ENCODE peak calls at places on chromosomes 3 and 15, in four cellular contexts. One of them, this sample, is unnamed.

GRCh38 chr3:120726784-120727183 is 15.5 kb downstream of the RABL3 start:
- DNase-seq in stomach: no peak
- DNase-seq in BJ: no peak
- DNase-seq in mammary epithelial cell: no peak
- DNase-seq in this sample: no peak

GRCh38 chr3:170429050-170429449 is 10.4 kb downstream of the CLDN11 start:
- DNase-seq in stomach: no peak
- DNase-seq in BJ: no peak
- DNase-seq in mammary epithelial cell: peak
- DNase-seq in this sample: no peak

GRCh38 chr3:128070898-128071591 is 18.8 kb downstream of the SEC61A1 start:
- DNase-seq in stomach: no peak
- DNase-seq in BJ: no peak
- DNase-seq in mammary epithelial cell: no peak
- DNase-seq in this sample: no peak

GRCh38 chr3:71185733-71186455 is 397.6 kb downstream of the FOXP1 start:
- DNase-seq in stomach: no peak
- DNase-seq in BJ: no peak
- DNase-seq in mammary epithelial cell: peak
- DNase-seq in this sample: no peak

GRCh38 chr3:186826316-186826977 is 16.1 kb upstream of the ADIPOQ start:
- DNase-seq in stomach: no peak
- DNase-seq in BJ: no peak
- DNase-seq in mammary epithelial cell: no peak
- DNase-seq in this sample: no peak

GRCh38 chr15:49323207-49323606 is 99.8 kb upstream of the FGF7 start:
- DNase-seq in stomach: no peak
- DNase-seq in BJ: no peak
- DNase-seq in mammary epithelial cell: no peak
- DNase-seq in this sample: no peak

GRCh38 chr3:129003578-129004112 is 2.5 kb downstream of the EFCC1 start:
- DNase-seq in stomach: peak
- DNase-seq in BJ: no peak
- DNase-seq in mammary epithelial cell: peak
- DNase-seq in this sample: peak

GRCh38 chr3:126070146-126070545 is 13.8 kb downstream of the SLC41A3 start:
- DNase-seq in stomach: no peak
- DNase-seq in BJ: no peak
- DNase-seq in mammary epithelial cell: no peak
- DNase-seq in this sample: no peak

GRCh38 chr15:63501256-63502089 is 2.9 kb upstream of the USP3 start:
- DNase-seq in stomach: peak
- DNase-seq in BJ: peak
- DNase-seq in mammary epithelial cell: peak
- DNase-seq in this sample: no peak

GRCh38 chr15:26766262-26766661 is 6.6 kb downstream of the GABRB3 start:
- DNase-seq in stomach: no peak
- DNase-seq in BJ: no peak
- DNase-seq in mammary epithelial cell: no peak
- DNase-seq in this sample: no peak

GRCh38 chr15:90104551-90104950 is 2.3 kb upstream of the IDH2 start:
- DNase-seq in stomach: peak
- DNase-seq in BJ: no peak
- DNase-seq in mammary epithelial cell: no peak
- DNase-seq in this sample: no peak

GRCh38 chr15:99443056-99443756 is 122.6 kb upstream of the MEF2A start:
- DNase-seq in stomach: peak
- DNase-seq in BJ: no peak
- DNase-seq in mammary epithelial cell: no peak
- DNase-seq in this sample: no peak

GRCh38 chr3:16300282-16300681 is 35.3 kb downstream of the OXNAD1 start:
- DNase-seq in stomach: no peak
- DNase-seq in BJ: no peak
- DNase-seq in mammary epithelial cell: no peak
- DNase-seq in this sample: no peak

GRCh38 chr3:175346573-175347356 is 487.6 kb downstream of the NAALADL2 start:
- DNase-seq in stomach: peak
- DNase-seq in BJ: peak
- DNase-seq in mammary epithelial cell: peak
- DNase-seq in this sample: peak

GRCh38 chr3:143010024-143010423 is 8.7 kb downstream of the U2SURP start:
- DNase-seq in stomach: no peak
- DNase-seq in BJ: no peak
- DNase-seq in mammary epithelial cell: peak
- DNase-seq in this sample: no peak

GRCh38 chr3:143016321-143016972 is 15.1 kb downstream of the U2SURP start:
- DNase-seq in stomach: no peak
- DNase-seq in BJ: no peak
- DNase-seq in mammary epithelial cell: no peak
- DNase-seq in this sample: no peak

GRCh38 chr3:143014921-143015320 is 13.6 kb downstream of the U2SURP start:
- DNase-seq in stomach: no peak
- DNase-seq in BJ: no peak
- DNase-seq in mammary epithelial cell: no peak
- DNase-seq in this sample: no peak

DNA sequence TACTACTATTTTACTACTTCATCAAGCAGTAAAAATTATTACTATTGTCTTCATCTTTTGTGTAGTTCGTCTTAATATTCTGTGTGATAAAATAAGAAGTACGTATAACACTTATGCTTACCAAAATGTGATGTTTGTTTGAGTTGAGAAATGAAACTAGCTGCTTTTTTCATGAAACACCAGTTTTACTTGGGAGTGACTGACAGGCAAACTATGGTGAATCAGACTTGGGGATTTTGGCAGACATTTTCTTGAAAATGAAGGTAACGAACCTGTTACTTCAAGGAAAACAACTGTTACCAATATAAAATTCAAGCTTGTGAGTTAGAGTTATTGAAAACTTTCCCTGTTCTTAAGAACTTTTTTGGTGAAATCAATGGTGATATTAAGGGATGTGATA is 10.3 kb downstream of the U2SURP start:
- DNase-seq in stomach: no peak
- DNase-seq in BJ: no peak
- DNase-seq in mammary epithelial cell: no peak
- DNase-seq in this sample: no peak
- H3K4me3 ChIP-seq in stomach: no peak
- H3K4me3 ChIP-seq in BJ: no peak
- H3K4me3 ChIP-seq in mammary epithelial cell: no peak
- H3K4me3 ChIP-seq in this sample: no peak

GRCh38 chr3:49689046-49689886 is at the start of the genes MST1 and RNF123:
- DNase-seq in stomach: peak
- DNase-seq in BJ: no peak
- DNase-seq in mammary epithelial cell: peak
- DNase-seq in this sample: peak
- TF ChIP-seq CTCF in stomach: no peak
- TF ChIP-seq CTCF in BJ: peak
- TF ChIP-seq CTCF in mammary epithelial cell: peak
- TF ChIP-seq CTCF in this sample: peak

GRCh38 chr15:64845183-64845611 is 3.5 kb downstream of the PLEKHO2 start:
- DNase-seq in stomach: no peak
- DNase-seq in BJ: no peak
- DNase-seq in mammary epithelial cell: no peak
- DNase-seq in this sample: peak
- H3K4me3 ChIP-seq in stomach: peak
- H3K4me3 ChIP-seq in BJ: peak
- H3K4me3 ChIP-seq in mammary epithelial cell: no peak
- H3K4me3 ChIP-seq in this sample: no peak

GRCh38 chr15:81939604-81940440 is 106.0 kb downstream of the MEX3B start:
- DNase-seq in stomach: no peak
- DNase-seq in BJ: no peak
- DNase-seq in mammary epithelial cell: peak
- DNase-seq in this sample: peak
- TF ChIP-seq CTCF in stomach: no peak
- TF ChIP-seq CTCF in BJ: peak
- TF ChIP-seq CTCF in mammary epithelial cell: peak
- TF ChIP-seq CTCF in this sample: peak

DNA sequence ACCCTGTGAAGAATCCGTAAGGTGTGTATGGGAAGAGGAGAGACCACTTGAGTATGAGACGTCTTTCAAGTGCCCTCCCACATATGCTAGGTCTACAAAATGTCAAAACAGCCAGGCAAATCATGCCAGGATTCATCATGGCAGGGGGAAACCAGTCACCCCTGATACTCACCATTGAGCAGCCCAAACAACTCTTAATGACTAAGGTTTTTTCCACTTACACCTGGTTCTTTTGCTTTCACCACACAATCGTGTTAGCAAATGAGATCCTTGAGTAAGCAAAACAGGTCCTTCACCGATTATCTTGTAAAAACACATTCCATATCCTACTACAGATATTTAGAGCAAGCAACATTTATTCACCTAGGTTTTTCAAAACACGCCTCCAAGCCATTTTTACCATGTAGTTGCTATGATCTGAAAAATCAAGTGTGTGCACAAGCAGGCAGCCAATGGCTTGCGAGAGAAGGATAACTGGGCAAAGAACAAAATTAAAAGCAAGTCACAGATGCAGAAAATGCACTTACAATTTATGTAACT is 177.5 kb upstream of the LPP start:
- DNase-seq in stomach: no peak
- DNase-seq in BJ: no peak
- DNase-seq in mammary epithelial cell: no peak
- DNase-seq in this sample: no peak
- H3K4me3 ChIP-seq in stomach: no peak
- H3K4me3 ChIP-seq in BJ: no peak
- H3K4me3 ChIP-seq in mammary epithelial cell: no peak
- H3K4me3 ChIP-seq in this sample: no peak

GRCh38 chr15:74808840-74809229 is 3.8 kb upstream of the LMAN1L start:
- DNase-seq in stomach: no peak
- DNase-seq in BJ: no peak
- DNase-seq in mammary epithelial cell: no peak
- DNase-seq in this sample: no peak
- TF ChIP-seq CTCF in stomach: no peak
- TF ChIP-seq CTCF in BJ: no peak
- TF ChIP-seq CTCF in mammary epithelial cell: no peak
- TF ChIP-seq CTCF in this sample: no peak